ENCODE peak calls at places on chromosomes 7 and 10, in four cellular contexts. C is transverse colon, S is right lobe of liver, L is stomach. Y is an unnamed sample.

GRCh38 chr7:21948887-21949469 is 3.3 kb upstream of the CDCA7L start:
- DNase-seq in C (no peak), S (no peak), L (no peak), Y (no peak)

GRCh38 chr10:10293431-10293830 is 724.2 kb upstream of the CELF2 start:
- DNase-seq in C (no peak), S (no peak), L (no peak), Y (no peak)

GRCh38 chr7:44548893-44549292 is 7.8 kb upstream of the NPC1L1 start:
- DNase-seq in C (no peak), S (no peak), L (no peak), Y (no peak)

GRCh38 chr7:149690688-149691446 is 82.5 kb downstream of the ZNF467 start:
- DNase-seq in C (no peak), S (peak), L (no peak), Y (peak)

GRCh38 chr10:1687190-1687589 is 50.1 kb downstream of the ADARB2 start:
- DNase-seq in C (no peak), S (no peak), L (no peak), Y (no peak)

GRCh38 chr7:77887567-77887966 is 89.0 kb downstream of the PHTF2 start:
- DNase-seq in C (no peak), S (no peak), L (no peak), Y (no peak)

GRCh38 chr10:17607603-17608332 is 9.4 kb downstream of the HACD1 start:
- DNase-seq in C (no peak), S (no peak), L (no peak), Y (no peak)

GRCh38 chr7:151246161-151247015 is 2.1 kb downstream of the SMARCD3 start:
- DNase-seq in C (no peak), S (peak), L (no peak), Y (peak)

GRCh38 chr10:7722927-7723529 is 19.9 kb downstream of the ITIH2 start:
- DNase-seq in C (no peak), S (no peak), L (no peak), Y (no peak)

GRCh38 chr7:20299145-20299544 is 31.6 kb upstream of the ITGB8 start:
- DNase-seq in C (no peak), S (no peak), L (no peak), Y (no peak)

GRCh38 chr7:128025380-128025779 is 5.9 kb downstream of the LRRC4 start:
- DNase-seq in C (no peak), S (no peak), L (no peak), Y (no peak)

GRCh38 chr10:42594246-42594650 is 44.1 kb downstream of the ZNF33B start:
- DNase-seq in C (no peak), S (no peak), L (no peak), Y (no peak)

DNA sequence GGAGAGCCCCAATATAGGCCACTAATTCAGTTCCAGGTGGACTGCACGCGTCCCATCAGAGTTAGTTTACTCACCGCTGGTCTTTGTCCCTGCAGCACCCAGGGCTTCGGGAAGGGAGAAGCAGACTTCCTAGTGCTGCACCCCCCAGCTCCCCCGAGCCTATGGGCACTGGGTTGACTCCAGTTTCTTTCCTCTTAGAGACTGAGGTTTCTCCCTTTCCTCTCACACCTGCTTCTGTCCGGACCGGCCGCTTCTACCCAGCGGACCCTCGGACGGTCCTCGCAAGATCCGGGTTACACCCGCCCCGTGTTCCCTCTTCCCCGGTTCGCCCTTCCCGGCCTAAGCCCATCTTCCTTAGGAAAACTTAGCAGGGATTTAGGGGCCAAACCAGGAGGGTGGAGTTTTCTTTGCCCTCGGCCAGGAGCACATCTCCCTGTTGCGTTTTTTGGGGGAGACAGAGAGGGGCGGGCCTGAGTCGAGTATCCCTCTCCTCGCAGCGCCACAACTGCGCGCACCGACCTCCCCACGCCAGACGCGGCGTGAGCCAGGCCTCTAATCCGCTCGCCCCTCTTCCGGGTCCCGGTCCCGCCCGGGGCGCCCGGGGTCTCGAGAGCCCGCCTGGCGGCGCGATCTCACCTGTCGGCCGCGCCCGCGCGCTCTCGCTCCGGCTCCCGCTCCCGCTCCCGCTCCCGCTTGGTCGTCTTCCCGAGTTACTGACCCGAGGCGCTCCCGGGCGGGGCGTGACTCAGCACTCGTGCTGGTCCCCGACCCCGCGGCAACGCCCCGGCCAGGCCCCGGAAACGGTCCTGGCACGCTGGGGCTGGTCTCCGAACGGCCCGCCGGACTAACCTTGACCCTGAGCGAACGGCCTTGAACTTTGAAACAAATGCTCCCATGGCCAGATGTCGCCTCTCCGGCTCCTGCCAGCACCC is at the start of gene AIFM2:
- DNase-seq in C (peak), S (peak), L (peak), Y (peak)
- TF ChIP-seq CTCF in C (no peak), S (no peak), L (no peak), Y (peak)

GRCh38 chr10:103786020-103786419 is 69.4 kb downstream of the SH3PXD2A start:
- DNase-seq in C (no peak), S (no peak), L (no peak), Y (no peak)
- H3K27ac ChIP-seq in C (peak), S (no peak), L (no peak), Y (no peak)

GRCh38 chr7:99375070-99375807 is 709 bp downstream of the ARPC1B start:
- DNase-seq in C (peak), S (peak), L (peak), Y (peak)
- TF ChIP-seq POLR2A in C (peak), S (peak), L (no peak), Y (no peak)

DNA sequence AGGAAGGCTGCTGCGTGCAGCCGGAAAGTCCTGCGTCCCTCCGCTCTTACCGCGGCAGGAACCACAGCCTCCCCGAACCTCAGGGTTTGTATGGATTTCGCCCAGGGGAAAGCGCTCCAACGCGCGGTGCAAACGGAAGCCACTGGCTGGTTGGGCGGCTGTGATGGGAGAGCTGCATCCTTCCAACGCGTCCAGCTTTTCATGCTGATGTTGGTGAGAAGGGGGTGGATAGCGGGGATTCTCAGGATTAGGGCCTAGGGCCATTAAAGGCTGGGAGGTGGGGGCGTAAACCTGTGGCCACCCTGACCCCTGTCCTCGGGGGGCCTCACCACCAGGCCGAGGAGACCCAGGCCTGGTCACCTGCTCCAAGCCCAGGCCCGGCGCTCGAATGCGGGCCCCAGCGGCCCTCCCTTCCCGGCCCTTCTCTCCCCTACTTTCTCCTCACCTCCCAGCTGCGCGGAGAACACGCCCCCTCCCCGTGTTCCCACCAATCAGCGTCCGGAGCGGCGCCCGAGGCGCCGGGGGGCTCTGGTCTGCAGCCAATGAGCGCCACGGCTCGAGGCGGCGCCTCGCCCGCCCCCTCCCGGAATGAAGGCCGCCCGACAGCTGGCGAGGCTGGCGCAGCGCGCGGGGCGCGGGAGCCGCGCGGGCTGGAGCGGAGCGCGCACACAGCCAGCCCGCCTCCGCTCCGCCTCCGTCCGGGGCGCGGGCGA is 458 bp upstream of the NANOS1 start:
- DNase-seq in C (peak), S (peak), L (peak), Y (peak)
- TF ChIP-seq CTCF in C (no peak), S (peak), L (no peak), Y (peak)

DNA sequence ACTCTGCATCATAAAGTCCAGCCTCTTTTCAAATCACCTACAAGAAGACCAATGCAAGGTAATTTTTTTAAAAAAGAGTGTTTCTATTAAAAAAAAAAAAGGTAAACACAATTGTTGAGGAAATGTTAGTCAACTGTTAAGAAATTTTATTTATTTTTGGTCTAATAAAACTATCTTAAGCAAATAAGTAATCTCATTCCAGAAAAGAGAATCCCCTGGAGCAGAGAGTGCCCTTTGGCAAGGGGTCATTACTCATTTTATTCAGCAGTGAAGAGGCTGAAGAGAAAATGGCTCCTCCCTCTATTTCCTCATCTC is 63.4 kb upstream of the GSDME start:
- DNase-seq in C (no peak), S (no peak), L (no peak), Y (no peak)
- H3K27ac ChIP-seq in C (peak), S (peak), L (peak), Y (peak)

DNA sequence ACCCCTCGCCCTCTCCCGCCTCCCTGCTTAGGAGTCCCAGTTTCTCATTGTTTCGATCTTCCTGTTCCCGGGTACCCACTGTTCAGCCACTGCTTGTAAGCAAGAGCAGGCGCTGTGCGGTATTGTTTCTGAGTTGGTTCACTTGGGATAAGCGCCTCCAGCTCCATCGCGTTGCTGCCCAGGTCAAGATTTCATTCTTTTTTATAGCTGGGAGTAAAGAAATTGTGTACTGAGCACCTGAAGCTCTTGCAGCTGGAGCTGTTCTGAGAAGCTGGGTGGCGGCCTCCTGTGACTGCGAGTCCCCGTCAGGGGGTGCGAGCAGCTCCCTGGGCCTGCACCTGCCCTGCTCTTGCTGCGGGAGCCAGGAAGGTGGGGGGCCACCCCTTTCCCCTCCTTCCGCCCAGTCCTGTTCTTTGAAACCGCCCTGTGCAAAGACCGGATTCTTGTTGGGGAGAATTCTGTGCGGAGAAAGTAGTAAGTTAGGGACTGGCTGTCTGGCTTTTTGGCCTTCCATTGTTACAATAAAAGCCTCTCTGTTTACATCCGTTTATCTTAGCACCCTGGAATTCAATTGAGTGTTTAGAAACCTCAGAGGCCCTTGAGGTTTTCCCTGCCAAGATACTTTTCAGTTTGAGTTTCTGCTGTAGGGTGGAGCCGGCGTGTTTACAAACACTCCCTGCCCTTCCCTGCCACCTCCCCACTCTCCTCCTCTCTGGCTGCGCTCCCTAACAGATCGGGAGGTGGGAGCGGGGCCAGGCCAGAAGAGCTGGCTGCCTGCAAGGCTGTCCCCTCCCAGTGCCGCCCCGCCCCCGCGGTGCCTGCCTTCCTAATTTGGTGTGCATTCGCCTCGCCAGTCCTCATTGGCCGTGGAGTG is 30.8 kb upstream of the AP5Z1 start:
- DNase-seq in C (peak), S (peak), L (peak), Y (peak)
- TF ChIP-seq POLR2A in C (peak), S (peak), L (no peak), Y (peak)

DNA sequence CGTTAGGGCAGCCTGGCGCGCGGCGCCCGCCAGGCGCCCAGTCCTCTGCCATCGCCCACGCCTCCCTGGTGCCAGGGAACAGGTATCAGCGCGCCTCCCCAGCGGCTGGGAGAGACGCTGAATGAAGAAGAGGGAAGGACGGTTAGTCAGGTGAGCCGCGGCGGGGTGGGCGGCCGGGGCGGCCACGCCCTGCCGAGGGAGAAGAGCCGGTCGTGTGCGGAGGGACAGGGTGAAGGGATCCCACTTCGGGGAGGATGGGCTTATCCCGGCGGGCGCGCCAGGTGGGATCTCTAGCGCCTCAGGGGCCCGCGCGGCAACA is 580 bp upstream of the ARL4A start:
- DNase-seq in C (no peak), S (no peak), L (no peak), Y (no peak)
- TF ChIP-seq CTCF in C (peak), S (no peak), L (no peak), Y (no peak)

DNA sequence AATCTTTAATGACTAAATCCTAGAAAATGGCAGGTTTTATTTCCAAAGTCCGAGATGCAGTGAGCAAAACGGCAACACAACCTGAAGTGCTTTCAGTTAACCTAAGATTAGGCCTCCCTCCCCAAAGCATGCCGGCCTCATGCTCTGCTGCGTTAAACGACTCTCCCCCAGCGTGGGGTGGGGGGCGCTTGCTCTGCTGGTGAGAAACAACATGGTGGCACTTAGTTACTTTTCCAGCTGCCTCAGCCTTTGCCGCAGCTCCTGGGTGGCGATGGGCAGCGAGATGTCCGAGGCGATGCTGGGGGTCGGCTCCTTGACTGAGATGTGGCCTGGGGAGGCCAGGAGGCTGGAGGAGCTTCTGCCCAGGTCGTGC is 36.7 kb upstream of the NCAPG2 start:
- DNase-seq in C (no peak), S (no peak), L (no peak), Y (no peak)
- H3K27ac ChIP-seq in C (peak), S (no peak), L (peak), Y (no peak)

GRCh38 chr10:102461187-102462054 is 10.1 kb upstream of the C10orf95 start:
- DNase-seq in C (peak), S (peak), L (peak), Y (peak)
- TF ChIP-seq POLR2A in C (peak), S (peak), L (peak), Y (peak)

DNA sequence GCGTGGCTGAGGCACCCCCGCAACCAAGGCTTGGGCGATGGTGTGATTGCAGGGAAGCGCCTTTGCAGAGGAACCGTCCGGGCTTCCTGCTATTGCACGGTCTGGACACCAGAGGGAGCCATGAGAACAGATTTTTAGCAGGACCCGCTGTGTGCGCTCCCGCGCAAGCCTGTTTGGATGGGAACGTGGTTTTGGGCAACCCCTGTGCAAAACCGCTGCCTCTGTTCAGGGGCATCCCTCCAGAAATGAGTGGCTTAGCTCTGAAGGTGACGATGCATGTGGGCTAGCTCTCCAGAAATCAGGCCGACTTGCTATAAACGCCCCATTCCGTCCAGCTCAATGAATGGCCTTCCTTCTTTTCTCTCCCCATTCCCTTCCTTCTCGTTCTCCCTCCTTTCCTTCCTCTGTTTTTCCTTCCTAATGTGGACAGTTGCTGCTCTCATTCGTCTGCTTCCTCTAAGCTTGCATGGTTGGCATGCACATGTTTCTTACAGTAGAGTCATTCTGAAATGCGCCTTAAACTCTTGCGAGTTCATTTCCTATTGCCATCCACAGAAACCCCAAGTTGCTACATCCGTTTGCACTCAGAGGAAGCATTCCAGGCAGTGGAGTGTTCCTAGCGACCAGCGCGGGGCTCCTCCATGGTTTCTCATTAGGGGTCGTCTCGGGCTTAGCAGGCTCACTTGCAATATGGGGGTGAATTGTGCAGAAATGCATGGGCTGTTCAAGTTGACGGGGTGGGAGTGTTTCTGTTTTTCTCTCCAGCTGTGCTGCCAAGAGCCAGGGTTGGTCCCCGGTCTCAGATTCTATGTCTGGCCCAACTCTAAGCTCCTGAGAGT is 302.5 kb upstream of the GALNT17 start:
- DNase-seq in C (peak), S (peak), L (peak), Y (peak)
- TF ChIP-seq CTCF in C (peak), S (peak), L (no peak), Y (peak)